ENCODE peak calls at places on chromosomes 12 and 14, in nine cellular contexts. E is Peyer's patch, A is uterus, N is IMR-90, M is HCT116, U is body of pancreas, D is A549, C is prostate gland, V is breast epithelium. S is an unnamed sample.

GRCh38 chr12:50620050-50620974 is 115.5 kb downstream of the DIP2B start:
- DNase-seq in V (no peak), C (no peak), U (no peak), M (no peak), A (no peak), E (no peak), N (peak; percentile 95), D (no peak), S (no peak)

GRCh38 chr14:59187802-59188460 is 536 bp upstream of the DAAM1 start:
- DNase-seq in N (no peak), E (peak; percentile 39), A (peak; percentile 43), M (no peak), U (peak; percentile 31), V (no peak), C (peak; percentile 21), D (peak; percentile 6), S (peak; percentile 88)

GRCh38 chr12:50520808-50521207 is 16.0 kb downstream of the DIP2B start:
- DNase-seq in N (no peak), A (peak; percentile 29), C (no peak), E (no peak), M (no peak), D (no peak), V (no peak), U (no peak), S (no peak)

GRCh38 chr12:33438890-33439586 is 581 bp downstream of the SYT10 start:
- DNase-seq in E (no peak), M (no peak), D (no peak), C (no peak), U (no peak), V (no peak), N (no peak), A (no peak), S (peak; percentile 64)

GRCh38 chr14:77076118-77076631 is 21.9 kb upstream of the CIPC start:
- DNase-seq in E (no peak), V (no peak), U (no peak), C (no peak), M (no peak), D (no peak), A (peak; percentile 90), N (no peak), S (no peak)

GRCh38 chr14:24322672-24323071 is 11.4 kb downstream of the LTB4R start:
- DNase-seq in N (no peak), D (no peak), V (no peak), E (no peak), M (no peak), U (no peak), C (no peak), A (no peak), S (no peak)

GRCh38 chr12:26768611-26769603 is 64.1 kb downstream of the ITPR2 start:
- DNase-seq in C (peak; percentile 7), U (peak; percentile 14), D (no peak), N (no peak), A (no peak), E (no peak), M (no peak), V (no peak), S (no peak)

GRCh38 chr14:104687601-104688504 is 1.6 kb upstream of the INF2 start:
- DNase-seq in N (no peak), E (peak; percentile 32), C (peak; percentile 85), A (peak; percentile 58), V (peak; percentile 88), M (peak; percentile 62), U (peak; percentile 94), D (peak; percentile 97), S (no peak)

GRCh38 chr14:101945171-101945570 is 19.2 kb upstream of the DYNC1H1 start:
- DNase-seq in U (no peak), M (no peak), D (no peak), C (no peak), N (no peak), V (no peak), A (no peak), E (no peak), S (no peak)

GRCh38 chr12:23694307-23694706 is 255.2 kb downstream of the SOX5 start:
- DNase-seq in E (no peak), U (no peak), V (no peak), N (no peak), C (no peak), M (no peak), A (no peak), D (no peak), S (no peak)

GRCh38 chr12:111434680-111435338 is 29.1 kb downstream of the SH2B3 start:
- DNase-seq in U (peak; percentile 59), N (peak; percentile 62), M (no peak), V (no peak), A (peak; percentile 74), C (peak; percentile 36), D (no peak), E (peak; percentile 85), S (peak; percentile 93)

GRCh38 chr12:124686001-124686884 is 118.8 kb upstream of the NCOR2 start:
- DNase-seq in C (no peak), N (peak; percentile 81), D (peak; percentile 57), U (no peak), V (no peak), M (no peak), E (no peak), A (peak; percentile 60), S (no peak)

GRCh38 chr14:91745329-91745728 is 13.4 kb upstream of the CATSPERB start:
- DNase-seq in N (no peak), V (no peak), A (no peak), M (no peak), U (no peak), E (no peak), D (no peak), C (no peak), S (no peak)

GRCh38 chr12:5965950-5966383 is 20.9 kb upstream of the ANO2 start:
- DNase-seq in M (peak; percentile 28), N (peak; percentile 34), E (no peak), C (peak; percentile 36), V (no peak), U (peak; percentile 49), A (no peak), D (peak; percentile 66), S (no peak)

GRCh38 chr14:24368562-24369252 is 723 bp downstream of the NFATC4 start:
- DNase-seq in M (no peak), U (peak; percentile 34), V (peak; percentile 58), C (no peak), N (peak; percentile 74), D (no peak), E (peak; percentile 38), A (peak; percentile 79), S (peak; percentile 76)

GRCh38 chr12:124667671-124668337 is 100.4 kb upstream of the NCOR2 start:
- DNase-seq in E (no peak), C (peak; percentile 54), N (no peak), V (no peak), M (no peak), U (no peak), A (no peak), D (no peak), S (no peak)

GRCh38 chr12:128267651-128268347 is 829 bp downstream of the TMEM132C start:
- DNase-seq in V (no peak), A (no peak), M (no peak), D (no peak), E (no peak), N (no peak), U (no peak), C (no peak), S (no peak)

GRCh38 chr12:13339091-13339490 is 142.6 kb downstream of the EMP1 start:
- DNase-seq in A (no peak), E (no peak), M (no peak), C (no peak), V (no peak), N (no peak), D (no peak), U (no peak), S (no peak)

GRCh38 chr12:53078425-53079225 is 565 bp downstream of the SPRYD3 start:
- DNase-seq in N (peak; percentile 29), D (no peak), C (no peak), A (no peak), M (no peak), E (peak; percentile 71), U (peak; percentile 61), V (no peak), S (no peak)
- TF ChIP-seq POLR2A in N (no peak), D (peak; percentile 86), C (no peak), A (no peak), M (no peak), E (no peak), U (no peak), V (no peak), S (no peak)

DNA sequence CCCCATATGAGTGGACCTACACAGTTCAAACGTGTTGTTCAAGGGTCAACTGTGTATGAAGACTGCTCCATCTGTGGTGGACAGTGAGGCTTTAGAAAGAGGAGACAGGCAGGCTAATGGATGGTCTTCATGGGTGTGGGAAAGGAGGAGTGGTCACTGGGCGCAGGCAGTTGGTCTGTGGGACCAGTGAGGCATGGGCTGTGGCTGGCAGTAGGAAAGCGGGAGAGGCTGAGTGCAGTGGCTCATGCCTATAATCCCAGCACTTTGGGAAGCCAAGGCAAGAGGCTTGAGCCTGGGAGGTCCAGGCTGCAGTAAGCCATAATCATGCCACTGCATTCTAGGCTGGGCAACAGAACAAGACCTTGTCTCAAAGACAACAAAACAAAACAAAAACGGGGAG is 2.0 kb upstream of the NR4A1 start:
- DNase-seq in D (no peak), M (no peak), C (no peak), U (no peak), E (no peak), A (no peak), V (no peak), N (no peak), S (peak; percentile 54)
- H3K4me1 ChIP-seq in D (peaks cover 40% of the 10 kb centered on the region), M (peaks cover 22% of the 10 kb centered on the region), C (peaks cover 29% of the 10 kb centered on the region), U (peaks cover 56% of the 10 kb centered on the region), E (peaks cover 14% of the 10 kb centered on the region), A (peaks cover 15% of the 10 kb centered on the region), V (peaks cover 22% of the 10 kb centered on the region), N (peaks cover 18% of the 10 kb centered on the region), S (peaks cover 30% of the 10 kb centered on the region)

GRCh38 chr14:61288228-61288627 is 7.1 kb upstream of the TMEM30B start:
- DNase-seq in D (no peak), E (no peak), M (no peak), V (no peak), C (no peak), A (no peak), N (no peak), U (no peak), S (no peak)
- TF ChIP-seq CTCF in D (no peak), E (no peak), M (no peak), V (no peak), C (no peak), A (no peak), N (no peak), U (no peak), S (no peak)

GRCh38 chr12:116278259-116278595 is 734 bp upstream of the MED13L start:
- DNase-seq in U (no peak), M (no peak), N (no peak), V (no peak), C (no peak), D (no peak), A (no peak), E (no peak), S (no peak)

GRCh38 chr12:116276433-116277216 is 868 bp downstream of the MED13L start:
- DNase-seq in D (peak; percentile 49), V (peak; percentile 84), C (peak; percentile 58), U (peak; percentile 73), M (no peak), E (peak; percentile 71), A (peak; percentile 73), N (peak; percentile 59), S (peak; percentile 95)

GRCh38 chr12:116278667-116279066 is 1.2 kb upstream of the MED13L start:
- DNase-seq in M (no peak), D (no peak), E (no peak), U (no peak), N (no peak), A (no peak), C (no peak), V (no peak), S (no peak)

GRCh38 chr12:116274552-116275375 is 2.7 kb downstream of the MED13L start:
- DNase-seq in V (no peak), N (no peak), E (no peak), A (no peak), M (no peak), D (no peak), C (no peak), U (no peak), S (no peak)

GRCh38 chr12:116277393-116278258 is at the start of gene MED13L:
- DNase-seq in A (peak; percentile 86), E (peak; percentile 83), N (peak; percentile 78), M (peak; percentile 57), V (peak; percentile 89), U (peak; percentile 90), D (peak; percentile 93), C (peak; percentile 87), S (peak; percentile 96)
- TF ChIP-seq POLR2A in A (peak; percentile 65), E (no peak), N (peak; percentile 57), M (no peak), V (no peak), U (peak; percentile 39), D (peak; percentile 56), C (peak; percentile 31), S (no peak)

S was measured in spleen.